ENCODE peak calls at places on chromosomes 7 and 10, in eight cellular contexts. One of them, this sample, is unnamed.
A peak's percentile ranks its signal among the peaks of the same experiment; 100 is the strongest.

GRCh38 chr7:1065263-1066260 is 21.2 kb downstream of the GPR146 start:
- DNase-seq in Panc1: no peak
- DNase-seq in mammary epithelial cell: peak; percentile 44
- DNase-seq in IMR-90: peak; percentile 58
- DNase-seq in CD8-positive, alpha-beta T cell: peak; percentile 86
- DNase-seq in fibroblast of lung: peak; percentile 53
- DNase-seq in body of pancreas: peak; percentile 91
- DNase-seq in CD8-positive, alpha-beta memory T cell: peak; percentile 73
- DNase-seq in this sample: peak; percentile 66

GRCh38 chr7:36175872-36176271 is 22.8 kb downstream of the EEPD1 start:
- DNase-seq in body of pancreas: no peak
- DNase-seq in CD8-positive, alpha-beta memory T cell: no peak
- DNase-seq in CD8-positive, alpha-beta T cell: no peak
- DNase-seq in fibroblast of lung: no peak
- DNase-seq in IMR-90: no peak
- DNase-seq in mammary epithelial cell: no peak
- DNase-seq in Panc1: no peak
- DNase-seq in this sample: no peak

GRCh38 chr7:91866599-91867148 is 13.8 kb downstream of the MTERF1 start:
- DNase-seq in mammary epithelial cell: no peak
- DNase-seq in body of pancreas: no peak
- DNase-seq in CD8-positive, alpha-beta T cell: no peak
- DNase-seq in IMR-90: no peak
- DNase-seq in CD8-positive, alpha-beta memory T cell: no peak
- DNase-seq in fibroblast of lung: no peak
- DNase-seq in Panc1: no peak
- DNase-seq in this sample: no peak

GRCh38 chr10:131748831-131749766 is 151.7 kb upstream of the PPP2R2D start:
- DNase-seq in mammary epithelial cell: no peak
- DNase-seq in CD8-positive, alpha-beta memory T cell: no peak
- DNase-seq in Panc1: no peak
- DNase-seq in CD8-positive, alpha-beta T cell: no peak
- DNase-seq in IMR-90: no peak
- DNase-seq in fibroblast of lung: no peak
- DNase-seq in body of pancreas: no peak
- DNase-seq in this sample: no peak

GRCh38 chr7:132255898-132256297 is 320.4 kb downstream of the PLXNA4 start:
- DNase-seq in Panc1: no peak
- DNase-seq in mammary epithelial cell: peak; percentile 5
- DNase-seq in CD8-positive, alpha-beta T cell: no peak
- DNase-seq in CD8-positive, alpha-beta memory T cell: no peak
- DNase-seq in body of pancreas: peak; percentile 62
- DNase-seq in fibroblast of lung: no peak
- DNase-seq in IMR-90: no peak
- DNase-seq in this sample: no peak

GRCh38 chr10:17175551-17175950 is 25.9 kb downstream of the TRDMT1 start:
- DNase-seq in CD8-positive, alpha-beta memory T cell: no peak
- DNase-seq in body of pancreas: no peak
- DNase-seq in mammary epithelial cell: no peak
- DNase-seq in fibroblast of lung: peak; percentile 65
- DNase-seq in CD8-positive, alpha-beta T cell: no peak
- DNase-seq in IMR-90: peak; percentile 24
- DNase-seq in Panc1: no peak
- DNase-seq in this sample: no peak

GRCh38 chr7:86747698-86748097 is 104.0 kb downstream of the GRM3 start:
- DNase-seq in CD8-positive, alpha-beta memory T cell: no peak
- DNase-seq in mammary epithelial cell: no peak
- DNase-seq in CD8-positive, alpha-beta T cell: no peak
- DNase-seq in Panc1: no peak
- DNase-seq in fibroblast of lung: no peak
- DNase-seq in IMR-90: no peak
- DNase-seq in body of pancreas: no peak
- DNase-seq in this sample: no peak

GRCh38 chr10:21989453-21990154 is 13.9 kb downstream of the DNAJC1 start:
- DNase-seq in body of pancreas: peak; percentile 69
- DNase-seq in Panc1: no peak
- DNase-seq in CD8-positive, alpha-beta T cell: peak; percentile 24
- DNase-seq in fibroblast of lung: peak; percentile 63
- DNase-seq in CD8-positive, alpha-beta memory T cell: peak; percentile 15
- DNase-seq in IMR-90: peak; percentile 52
- DNase-seq in mammary epithelial cell: peak; percentile 56
- DNase-seq in this sample: peak; percentile 36

GRCh38 chr7:117068511-117069155 is 115.3 kb downstream of the ST7 start:
- DNase-seq in CD8-positive, alpha-beta T cell: no peak
- DNase-seq in Panc1: no peak
- DNase-seq in CD8-positive, alpha-beta memory T cell: no peak
- DNase-seq in fibroblast of lung: no peak
- DNase-seq in body of pancreas: peak; percentile 66
- DNase-seq in mammary epithelial cell: no peak
- DNase-seq in IMR-90: no peak
- DNase-seq in this sample: peak; percentile 6

GRCh38 chr7:68730871-68731403 is 867.3 kb upstream of the AUTS2 start:
- DNase-seq in Panc1: no peak
- DNase-seq in fibroblast of lung: peak; percentile 19
- DNase-seq in IMR-90: no peak
- DNase-seq in CD8-positive, alpha-beta memory T cell: no peak
- DNase-seq in mammary epithelial cell: no peak
- DNase-seq in body of pancreas: peak; percentile 77
- DNase-seq in CD8-positive, alpha-beta T cell: no peak
- DNase-seq in this sample: no peak

GRCh38 chr7:39987641-39988347 is 37.7 kb downstream of the CDK13 start:
- DNase-seq in CD8-positive, alpha-beta T cell: peak; percentile 16
- DNase-seq in fibroblast of lung: no peak
- DNase-seq in IMR-90: no peak
- DNase-seq in CD8-positive, alpha-beta memory T cell: peak; percentile 10
- DNase-seq in body of pancreas: no peak
- DNase-seq in mammary epithelial cell: no peak
- DNase-seq in Panc1: no peak
- DNase-seq in this sample: peak; percentile 70

GRCh38 chr10:6269953-6270867 is 67.5 kb downstream of the PFKFB3 start:
- DNase-seq in CD8-positive, alpha-beta T cell: peak; percentile 64
- DNase-seq in IMR-90: peak; percentile 19
- DNase-seq in body of pancreas: peak; percentile 18
- DNase-seq in mammary epithelial cell: peak; percentile 90
- DNase-seq in fibroblast of lung: peak; percentile 40
- DNase-seq in Panc1: no peak
- DNase-seq in CD8-positive, alpha-beta memory T cell: peak; percentile 84
- DNase-seq in this sample: peak; percentile 50

GRCh38 chr10:71025535-71025934 is 137.2 kb upstream of the PCBD1 start:
- DNase-seq in body of pancreas: no peak
- DNase-seq in CD8-positive, alpha-beta memory T cell: no peak
- DNase-seq in CD8-positive, alpha-beta T cell: no peak
- DNase-seq in fibroblast of lung: no peak
- DNase-seq in mammary epithelial cell: peak; percentile 56
- DNase-seq in Panc1: no peak
- DNase-seq in IMR-90: no peak
- DNase-seq in this sample: no peak

GRCh38 chr10:33201056-33201780 is 133.2 kb downstream of the NRP1 start:
- DNase-seq in CD8-positive, alpha-beta T cell: no peak
- DNase-seq in Panc1: no peak
- DNase-seq in CD8-positive, alpha-beta memory T cell: no peak
- DNase-seq in mammary epithelial cell: no peak
- DNase-seq in fibroblast of lung: no peak
- DNase-seq in body of pancreas: no peak
- DNase-seq in IMR-90: no peak
- DNase-seq in this sample: no peak

GRCh38 chr10:104580321-104580720 is 60.8 kb upstream of the SORCS3 start:
- DNase-seq in IMR-90: peak; percentile 38
- DNase-seq in mammary epithelial cell: no peak
- DNase-seq in body of pancreas: no peak
- DNase-seq in CD8-positive, alpha-beta T cell: no peak
- DNase-seq in fibroblast of lung: peak; percentile 35
- DNase-seq in Panc1: no peak
- DNase-seq in CD8-positive, alpha-beta memory T cell: no peak
- DNase-seq in this sample: no peak

GRCh38 chr7:35849158-35849831 is 48.4 kb downstream of the SEPTIN7 start:
- DNase-seq in fibroblast of lung: peak; percentile 70
- DNase-seq in mammary epithelial cell: peak; percentile 33
- DNase-seq in CD8-positive, alpha-beta memory T cell: no peak
- DNase-seq in body of pancreas: no peak
- DNase-seq in IMR-90: peak; percentile 20
- DNase-seq in CD8-positive, alpha-beta T cell: no peak
- DNase-seq in Panc1: no peak
- DNase-seq in this sample: no peak

GRCh38 chr10:72483452-72483851 is 128.7 kb upstream of the DNAJB12 start:
- DNase-seq in CD8-positive, alpha-beta T cell: no peak
- DNase-seq in fibroblast of lung: no peak
- DNase-seq in IMR-90: no peak
- DNase-seq in body of pancreas: no peak
- DNase-seq in CD8-positive, alpha-beta memory T cell: no peak
- DNase-seq in Panc1: no peak
- DNase-seq in mammary epithelial cell: peak; percentile 37
- DNase-seq in this sample: no peak

GRCh38 chr7:2791390-2791789 is 52.7 kb downstream of the GNA12 start:
- DNase-seq in mammary epithelial cell: no peak
- DNase-seq in fibroblast of lung: no peak
- DNase-seq in Panc1: no peak
- DNase-seq in body of pancreas: peak; percentile 43
- DNase-seq in CD8-positive, alpha-beta memory T cell: no peak
- DNase-seq in CD8-positive, alpha-beta T cell: no peak
- DNase-seq in IMR-90: no peak
- DNase-seq in this sample: no peak
- H3K36me3 ChIP-seq in mammary epithelial cell: peaks cover 3% of the 10 kb centered on the region
- H3K36me3 ChIP-seq in fibroblast of lung: peaks cover 13% of the 10 kb centered on the region
- H3K36me3 ChIP-seq in Panc1: peaks cover 16% of the 10 kb centered on the region
- H3K36me3 ChIP-seq in body of pancreas: no peaks in the 10 kb centered on the region
- H3K36me3 ChIP-seq in CD8-positive, alpha-beta memory T cell: peaks cover 13% of the 10 kb centered on the region
- H3K36me3 ChIP-seq in CD8-positive, alpha-beta T cell: peaks cover 12% of the 10 kb centered on the region
- H3K36me3 ChIP-seq in IMR-90: peaks cover 57% of the 10 kb centered on the region
- H3K36me3 ChIP-seq in this sample: no peaks in the 10 kb centered on the region

DNA sequence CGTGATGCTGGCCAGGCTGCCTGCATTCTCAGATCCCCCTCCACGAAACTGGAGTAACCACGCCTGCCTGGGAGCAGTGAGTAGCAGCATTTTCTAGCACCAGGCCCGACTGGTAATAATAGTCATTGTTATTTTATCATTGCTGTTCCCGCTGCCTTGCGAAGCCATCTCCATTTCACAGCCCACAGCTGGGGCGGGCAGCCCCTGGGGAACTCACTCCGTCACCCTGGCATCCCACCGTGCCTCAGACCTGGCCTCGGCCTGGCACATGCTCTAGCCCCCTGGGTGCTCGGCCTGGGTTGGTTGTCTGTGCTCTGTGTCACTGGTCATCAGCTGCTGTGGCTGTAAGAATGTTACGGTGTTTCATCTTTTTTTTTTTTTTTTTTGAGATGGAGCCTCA is 57.7 kb upstream of the SH2B2 start:
- DNase-seq in fibroblast of lung: no peak
- DNase-seq in IMR-90: no peak
- DNase-seq in CD8-positive, alpha-beta memory T cell: no peak
- DNase-seq in mammary epithelial cell: no peak
- DNase-seq in body of pancreas: no peak
- DNase-seq in Panc1: no peak
- DNase-seq in CD8-positive, alpha-beta T cell: no peak
- DNase-seq in this sample: no peak
- H3K36me3 ChIP-seq in fibroblast of lung: peaks cover 5% of the 10 kb centered on the region
- H3K36me3 ChIP-seq in IMR-90: peaks cover 19% of the 10 kb centered on the region
- H3K36me3 ChIP-seq in CD8-positive, alpha-beta memory T cell: peaks cover 10% of the 10 kb centered on the region
- H3K36me3 ChIP-seq in mammary epithelial cell: no peaks in the 10 kb centered on the region
- H3K36me3 ChIP-seq in body of pancreas: no peaks in the 10 kb centered on the region
- H3K36me3 ChIP-seq in Panc1: no peaks in the 10 kb centered on the region
- H3K36me3 ChIP-seq in CD8-positive, alpha-beta T cell: no peaks in the 10 kb centered on the region
- H3K36me3 ChIP-seq in this sample: peaks cover under 1% of the 10 kb centered on the region

DNA sequence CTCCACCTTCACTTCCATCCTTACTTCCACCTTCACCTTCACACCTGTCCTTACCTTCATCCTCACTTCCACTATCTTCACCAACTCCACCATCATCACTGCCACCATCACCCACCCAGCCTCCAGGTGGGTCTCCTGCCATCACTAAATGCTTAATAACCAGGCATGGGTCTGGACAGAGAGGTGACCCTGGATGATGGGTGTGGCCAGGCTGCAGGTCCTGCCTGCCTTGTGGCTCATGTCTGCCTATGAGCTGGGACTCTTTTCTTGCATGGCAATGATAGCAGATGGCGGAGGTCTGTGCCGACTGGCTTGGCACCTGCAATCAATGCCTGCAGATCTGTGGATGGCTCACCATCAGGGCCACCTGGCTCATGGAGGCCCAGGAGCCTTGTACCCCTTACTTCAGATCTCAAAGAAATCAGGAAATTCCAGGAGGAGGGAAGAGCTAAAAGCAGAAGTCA is 60.1 kb upstream of the ELN start:
- DNase-seq in fibroblast of lung: no peak
- DNase-seq in CD8-positive, alpha-beta T cell: no peak
- DNase-seq in IMR-90: no peak
- DNase-seq in CD8-positive, alpha-beta memory T cell: no peak
- DNase-seq in Panc1: no peak
- DNase-seq in body of pancreas: no peak
- DNase-seq in mammary epithelial cell: no peak
- DNase-seq in this sample: no peak
- H3K36me3 ChIP-seq in fibroblast of lung: no peaks in the 10 kb centered on the region
- H3K36me3 ChIP-seq in CD8-positive, alpha-beta T cell: no peaks in the 10 kb centered on the region
- H3K36me3 ChIP-seq in IMR-90: no peaks in the 10 kb centered on the region
- H3K36me3 ChIP-seq in CD8-positive, alpha-beta memory T cell: no peaks in the 10 kb centered on the region
- H3K36me3 ChIP-seq in Panc1: no peaks in the 10 kb centered on the region
- H3K36me3 ChIP-seq in body of pancreas: no peaks in the 10 kb centered on the region
- H3K36me3 ChIP-seq in mammary epithelial cell: no peaks in the 10 kb centered on the region
- H3K36me3 ChIP-seq in this sample: no peaks in the 10 kb centered on the region

GRCh38 chr7:155699180-155699579 is 54.7 kb downstream of the RBM33 start:
- DNase-seq in CD8-positive, alpha-beta T cell: no peak
- DNase-seq in mammary epithelial cell: no peak
- DNase-seq in IMR-90: no peak
- DNase-seq in fibroblast of lung: no peak
- DNase-seq in Panc1: no peak
- DNase-seq in body of pancreas: no peak
- DNase-seq in CD8-positive, alpha-beta memory T cell: no peak
- DNase-seq in this sample: no peak

GRCh38 chr7:155698633-155699032 is 54.2 kb downstream of the RBM33 start:
- DNase-seq in IMR-90: no peak
- DNase-seq in CD8-positive, alpha-beta memory T cell: no peak
- DNase-seq in mammary epithelial cell: no peak
- DNase-seq in fibroblast of lung: no peak
- DNase-seq in CD8-positive, alpha-beta T cell: no peak
- DNase-seq in body of pancreas: no peak
- DNase-seq in Panc1: no peak
- DNase-seq in this sample: no peak

GRCh38 chr7:155702616-155703015 is 58.2 kb downstream of the RBM33 start:
- DNase-seq in CD8-positive, alpha-beta memory T cell: no peak
- DNase-seq in IMR-90: peak; percentile 39
- DNase-seq in fibroblast of lung: peak; percentile 50
- DNase-seq in Panc1: no peak
- DNase-seq in mammary epithelial cell: peak; percentile 93
- DNase-seq in body of pancreas: no peak
- DNase-seq in CD8-positive, alpha-beta T cell: no peak
- DNase-seq in this sample: no peak

GRCh38 chr7:155701972-155702544 is 57.6 kb downstream of the RBM33 start:
- DNase-seq in CD8-positive, alpha-beta T cell: no peak
- DNase-seq in IMR-90: no peak
- DNase-seq in fibroblast of lung: no peak
- DNase-seq in CD8-positive, alpha-beta memory T cell: no peak
- DNase-seq in mammary epithelial cell: no peak
- DNase-seq in body of pancreas: no peak
- DNase-seq in Panc1: no peak
- DNase-seq in this sample: no peak

DNA sequence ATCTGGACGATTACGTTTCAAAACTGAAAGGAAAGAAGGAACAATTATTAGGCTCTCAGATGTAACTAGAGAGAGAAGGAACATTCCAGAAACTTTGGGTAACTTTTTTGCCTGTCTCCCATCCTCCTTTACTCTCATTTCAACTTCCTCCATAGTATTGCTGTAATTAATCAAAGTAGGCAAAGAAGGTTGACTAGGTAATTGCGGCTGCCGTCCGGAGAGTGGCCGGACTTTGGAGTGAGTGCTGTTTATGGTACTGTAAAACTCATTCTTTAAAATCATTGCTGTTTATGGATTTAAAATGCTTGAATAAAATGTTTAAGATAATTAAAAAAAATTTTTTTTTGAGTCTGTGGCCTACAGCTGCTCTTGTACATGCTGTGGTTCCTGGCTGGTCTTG is 56.4 kb downstream of the RBM33 start:
- DNase-seq in IMR-90: no peak
- DNase-seq in mammary epithelial cell: no peak
- DNase-seq in CD8-positive, alpha-beta T cell: no peak
- DNase-seq in body of pancreas: no peak
- DNase-seq in Panc1: no peak
- DNase-seq in fibroblast of lung: no peak
- DNase-seq in CD8-positive, alpha-beta memory T cell: no peak
- DNase-seq in this sample: no peak
- H3K36me3 ChIP-seq in IMR-90: peaks cover 21% of the 10 kb centered on the region
- H3K36me3 ChIP-seq in mammary epithelial cell: peaks cover 2% of the 10 kb centered on the region
- H3K36me3 ChIP-seq in CD8-positive, alpha-beta T cell: peaks cover 25% of the 10 kb centered on the region
- H3K36me3 ChIP-seq in body of pancreas: peaks cover 4% of the 10 kb centered on the region
- H3K36me3 ChIP-seq in Panc1: peaks cover 15% of the 10 kb centered on the region
- H3K36me3 ChIP-seq in fibroblast of lung: peaks cover 2% of the 10 kb centered on the region
- H3K36me3 ChIP-seq in CD8-positive, alpha-beta memory T cell: peaks cover 24% of the 10 kb centered on the region
- H3K36me3 ChIP-seq in this sample: peaks cover 17% of the 10 kb centered on the region